ENCODE peak calls at places on chromosomes 16 and 17, in seven cellular contexts. I is SK-N-SH, G is H1, C is GM12878, S is HCT116, V is HepG2, K is K562. N is an unnamed sample.
A peak's percentile ranks its signal among the peaks of the same experiment; 100 is the strongest.

GRCh38 chr16:58114827-58115825 is 14.1 kb downstream of the CFAP20 start:
- DNase-seq in I (peak; percentile 68), G (no peak), C (no peak), S (no peak), V (no peak), K (no peak), N (no peak)

GRCh38 chr17:36844013-36844412 is 93.3 kb upstream of the LHX1 start:
- DNase-seq in I (no peak), G (no peak), C (no peak), S (no peak), V (no peak), K (no peak), N (no peak)

GRCh38 chr16:84029297-84030096 is 13.1 kb downstream of the SLC38A8 start:
- DNase-seq in I (no peak), G (no peak), C (no peak), S (no peak), V (no peak), K (no peak), N (no peak)

GRCh38 chr17:40903129-40903847 is 18.2 kb upstream of the KRT20 start:
- DNase-seq in I (no peak), G (no peak), C (no peak), S (peak; percentile 90), V (peak; percentile 82), K (peak; percentile 27), N (no peak)

GRCh38 chr16:19118938-19119431 is 5.2 kb downstream of the ITPRIPL2 start:
- DNase-seq in I (no peak), G (no peak), C (no peak), S (no peak), V (no peak), K (peak; percentile 83), N (peak; percentile 88)

GRCh38 chr17:83195330-83196087 is 116.1 kb downstream of the METRNL start:
- DNase-seq in I (no peak), G (no peak), C (no peak), S (no peak), V (no peak), K (peak; percentile 46), N (no peak)

GRCh38 chr17:40111221-40112128 is 10.3 kb upstream of the MSL1 start:
- DNase-seq in I (peak; percentile 87), G (no peak), C (no peak), S (peak; percentile 81), V (peak; percentile 95), K (peak; percentile 94), N (peak; percentile 97)

GRCh38 chr16:53523126-53523804 is 20.3 kb upstream of the AKTIP start:
- DNase-seq in I (no peak), G (no peak), C (no peak), S (no peak), V (peak; percentile 53), K (no peak), N (no peak)

GRCh38 chr16:1082266-1082951 is 9.9 kb downstream of the SSTR5 start:
- DNase-seq in I (no peak), G (no peak), C (no peak), S (no peak), V (peak; percentile 70), K (no peak), N (peak; percentile 79)

GRCh38 chr16:50027829-50028228 is 2.8 kb downstream of the CNEP1R1 start:
- DNase-seq in I (no peak), G (no peak), C (no peak), S (no peak), V (no peak), K (no peak), N (no peak)

GRCh38 chr17:50627782-50628601 is 6.7 kb upstream of the ABCC3 start:
- DNase-seq in I (peak; percentile 79), G (no peak), C (no peak), S (no peak), V (peak; percentile 81), K (no peak), N (no peak)

GRCh38 chr17:80362428-80363119 is 52.4 kb upstream of the ENDOV start:
- DNase-seq in I (no peak), G (no peak), C (no peak), S (no peak), V (no peak), K (peak; percentile 39), N (peak; percentile 26)

GRCh38 chr17:17300624-17301568 is 2.3 kb upstream of the NT5M start:
- DNase-seq in I (no peak), G (peak; percentile 87), C (no peak), S (no peak), V (no peak), K (no peak), N (peak; percentile 47)

GRCh38 chr17:46197526-46197925 is 4.3 kb upstream of the KANSL1 start:
- DNase-seq in I (no peak), G (no peak), C (no peak), S (no peak), V (no peak), K (no peak), N (no peak)

GRCh38 chr17:83024205-83024971 is 55.0 kb upstream of the METRNL start:
- DNase-seq in I (peak; percentile 36), G (no peak), C (no peak), S (no peak), V (no peak), K (no peak), N (no peak)

GRCh38 chr17:27280527-27280926 is 13.4 kb upstream of the WSB1 start:
- DNase-seq in I (no peak), G (no peak), C (no peak), S (no peak), V (no peak), K (no peak), N (no peak)

GRCh38 chr17:7440823-7441174 is 1.5 kb downstream of the FGF11 start:
- DNase-seq in I (peak; percentile 72), G (no peak), C (no peak), S (no peak), V (no peak), K (peak; percentile 52), N (peak; percentile 22)
- H2AFZ ChIP-seq in I (no peak overlapping the region), G (no peak overlapping the region), C (peak overlapping the region; percentile 82), S (no peak overlapping the region), V (no peak overlapping the region), K (peak overlapping the region; percentile 47), N (no peak overlapping the region)

DNA sequence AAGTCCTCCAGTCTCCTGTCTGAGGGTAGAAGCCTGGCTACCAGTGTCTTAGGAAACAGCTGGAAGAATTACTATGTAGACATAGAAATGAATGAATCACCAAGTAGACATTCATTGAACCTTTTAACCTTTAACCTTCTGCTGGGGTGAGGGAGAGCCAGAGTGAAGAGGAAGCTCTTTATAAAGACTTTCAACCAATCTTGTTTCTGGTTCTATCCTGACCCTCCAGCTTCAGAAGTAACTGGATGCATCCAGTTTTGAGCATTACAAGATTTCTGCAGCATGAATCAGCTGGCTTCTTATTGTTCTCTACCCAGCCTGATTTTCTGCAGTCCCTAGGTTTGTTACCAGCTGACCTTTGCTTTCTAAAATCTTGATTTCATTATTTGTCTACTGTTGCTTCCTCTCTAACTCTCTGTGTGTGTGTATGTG is 8.5 kb downstream of the TEKT1 start:
- DNase-seq in I (no peak), G (no peak), C (no peak), S (no peak), V (no peak), K (no peak), N (peak; percentile 52)
- TF ChIP-seq MAX in I (no peak), G (no peak), C (no peak), S (no peak), V (no peak), K (no peak), N (no peak)

GRCh38 chr17:73228748-73229236 is 32.9 kb downstream of the CPSF4L start:
- DNase-seq in I (no peak), G (no peak), C (no peak), S (peak; percentile 36), V (peak; percentile 63), K (peak; percentile 85), N (peak; percentile 54)

GRCh38 chr17:73226556-73227172 is 33.8 kb downstream of the COG1 start:
- DNase-seq in I (no peak), G (no peak), C (no peak), S (no peak), V (peak; percentile 18), K (no peak), N (no peak)

GRCh38 chr17:73224663-73225305 is 31.9 kb downstream of the COG1 start:
- DNase-seq in I (no peak), G (no peak), C (no peak), S (no peak), V (no peak), K (no peak), N (no peak)

GRCh38 chr17:73227944-73228343 is 33.7 kb downstream of the CPSF4L start:
- DNase-seq in I (no peak), G (no peak), C (no peak), S (no peak), V (no peak), K (peak; percentile 52), N (no peak)

GRCh38 chr17:73227379-73227778 is 34.3 kb downstream of the CPSF4L start:
- DNase-seq in I (no peak), G (no peak), C (no peak), S (no peak), V (no peak), K (no peak), N (peak; percentile 26)
- H3K4me1 ChIP-seq in I (peaks cover 35% of the 10 kb centered on the region), G (peaks cover 6% of the 10 kb centered on the region), C (peaks cover 24% of the 10 kb centered on the region), S (peaks cover 26% of the 10 kb centered on the region), V (peaks cover 72% of the 10 kb centered on the region), K (peaks cover 43% of the 10 kb centered on the region), N (peaks cover 43% of the 10 kb centered on the region)

GRCh38 chr16:22099256-22099975 is 7.1 kb downstream of the VWA3A start:
- DNase-seq in I (no peak), G (no peak), C (no peak), S (no peak), V (no peak), K (no peak), N (no peak)
- H2AFZ ChIP-seq in I (no peak overlapping the region), G (peak overlapping the region; percentile 72), C (no peak overlapping the region), S (peak overlapping the region; percentile 89), V (no peak overlapping the region), K (peak overlapping the region; percentile 55), N (no peak overlapping the region)

GRCh38 chr17:65885484-65885883 is 306.4 kb downstream of the CEP112 start:
- DNase-seq in I (no peak), G (no peak), C (no peak), S (no peak), V (no peak), K (no peak), N (no peak)
- TF ChIP-seq MAX in I (no peak), G (no peak), C (no peak), S (no peak), V (no peak), K (no peak), N (no peak)

N was measured in endothelial cell of umbilical vein.